ENCODE peak calls at places on chromosomes 16 and 17, in four cellular contexts. K, S, M and G are unnamed samples.

GRCh38 chr16:19709381-19710136 is 8.5 kb downstream of the KNOP1 start:
- DNase-seq in K (no peak), S (no peak), M (no peak), G (no peak)

GRCh38 chr17:70906808-70907207 is 737.5 kb downstream of the KCNJ2 start:
- DNase-seq in K (peak; percentile 64), S (no peak), M (no peak), G (no peak)

GRCh38 chr17:17713839-17714238 is 32.6 kb downstream of the RAI1 start:
- DNase-seq in K (no peak), S (no peak), M (no peak), G (no peak)

GRCh38 chr16:28139530-28139929 is 72.2 kb downstream of the XPO6 start:
- DNase-seq in K (no peak), S (peak; percentile 26), M (no peak), G (no peak)

GRCh38 chr16:709651-710499 is 4.3 kb upstream of the FBXL16 start:
- DNase-seq in K (peak; percentile 91), S (peak; percentile 76), M (no peak), G (peak; percentile 69)

GRCh38 chr16:82639263-82639662 is 12.5 kb downstream of the CDH13 start:
- DNase-seq in K (no peak), S (no peak), M (no peak), G (no peak)

GRCh38 chr17:40516581-40517285 is 15.3 kb upstream of the TNS4 start:
- DNase-seq in K (peak; percentile 43), S (peak; percentile 69), M (no peak), G (no peak)

GRCh38 chr16:87918314-87918713 is 18.0 kb downstream of the CA5A start:
- DNase-seq in K (no peak), S (no peak), M (no peak), G (no peak)

GRCh38 chr17:31696184-31696602 is 162.9 kb downstream of the COPRS start:
- DNase-seq in K (peak; percentile 90), S (no peak), M (no peak), G (peak; percentile 23)

GRCh38 chr16:27935076-27935475 is 128.4 kb downstream of the GSG1L start:
- DNase-seq in K (no peak), S (no peak), M (no peak), G (no peak)

GRCh38 chr17:17119533-17119932 is 77.3 kb downstream of the MPRIP start:
- DNase-seq in K (no peak), S (no peak), M (no peak), G (no peak)

GRCh38 chr17:66150708-66151107 is 41.2 kb downstream of the CEP112 start:
- DNase-seq in K (no peak), S (no peak), M (no peak), G (no peak)

GRCh38 chr17:82862758-82863645 is 23.2 kb upstream of the ZNF750 start:
- DNase-seq in K (no peak), S (peak; percentile 48), M (no peak), G (no peak)

GRCh38 chr16:2523801-2524231 is 3.6 kb downstream of the AMDHD2 start:
- DNase-seq in K (no peak), S (no peak), M (no peak), G (no peak)

GRCh38 chr17:44916059-44916780 is 920 bp upstream of the GFAP start:
- DNase-seq in K (peak; percentile 26), S (no peak), M (no peak), G (no peak)

GRCh38 chr17:1918346-1919021 is 88.7 kb downstream of the RPA1 start:
- DNase-seq in K (no peak), S (no peak), M (no peak), G (no peak)

GRCh38 chr16:68356249-68356918 is 45.6 kb downstream of the PRMT7 start:
- DNase-seq in K (peak; percentile 25), S (no peak), M (no peak), G (no peak)

GRCh38 chr17:58364270-58364942 is 12.4 kb upstream of the SUPT4H1 start:
- DNase-seq in K (no peak), S (peak; percentile 87), M (no peak), G (no peak)

GRCh38 chr16:88456356-88457292 is 3.5 kb downstream of the ZFPM1 start:
- DNase-seq in K (no peak), S (no peak), M (no peak), G (no peak)

GRCh38 chr16:11084484-11085024 is 140.2 kb downstream of the CLEC16A start:
- DNase-seq in K (no peak), S (peak; percentile 49), M (no peak), G (no peak)

GRCh38 chr16:55539049-55539448 is 27.4 kb upstream of the CAPNS2 start:
- DNase-seq in K (no peak), S (no peak), M (no peak), G (no peak)

GRCh38 chr16:47016700-47017133 is 43.2 kb upstream of the DNAJA2 start:
- DNase-seq in K (no peak), S (no peak), M (no peak), G (no peak)

GRCh38 chr17:50452627-50453300 is 15.9 kb downstream of the CHAD start:
- DNase-seq in K (no peak), S (no peak), M (no peak), G (no peak)

GRCh38 chr17:10316986-10317834 is 55.6 kb downstream of the MYH13 start:
- DNase-seq in K (peak; percentile 54), S (peak; percentile 15), M (no peak), G (peak; percentile 77)

GRCh38 chr16:29819506-29819905 is 756 bp upstream of the MVP start:
- DNase-seq in K (no peak), S (no peak), M (no peak), G (no peak)

GRCh38 chr16:85601730-85602401 is 11.3 kb upstream of the GSE1 start:
- DNase-seq in K (no peak), S (peak; percentile 61), M (no peak), G (no peak)

GRCh38 chr16:28984619-28985135 is at the start of gene LAT:
- DNase-seq in K (no peak), S (no peak), M (no peak), G (no peak)

GRCh38 chr17:17103160-17103559 is 60.9 kb downstream of the MPRIP start:
- DNase-seq in K (no peak), S (no peak), M (no peak), G (no peak)

GRCh38 chr16:14586637-14587036 is 43.4 kb downstream of the PARN start:
- DNase-seq in K (no peak), S (no peak), M (no peak), G (no peak)
- TF ChIP-seq TEAD4 in K (no peak), S (no peak), M (no peak), G (no peak)

DNA sequence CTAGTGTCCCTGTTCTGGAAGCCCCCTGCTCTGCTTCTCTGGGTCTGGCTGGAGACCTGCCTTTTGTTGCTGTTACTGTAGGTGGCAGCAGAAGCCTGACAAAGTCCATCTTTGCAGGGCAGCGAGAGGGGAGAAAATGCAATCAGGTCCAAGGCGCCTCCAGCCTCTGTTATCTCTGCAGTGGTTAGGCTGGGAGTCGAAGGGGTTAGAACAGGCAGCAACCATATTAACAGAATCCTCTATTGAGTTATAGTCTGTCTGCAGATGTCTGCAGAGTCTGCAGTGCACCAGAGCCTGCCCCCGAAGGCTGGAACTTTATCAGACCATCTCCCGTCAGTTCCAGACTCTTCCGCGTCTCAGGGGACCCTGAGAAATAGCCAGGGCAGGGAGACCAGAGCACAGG is 404.9 kb upstream of the EEF2KMT start:
- DNase-seq in K (peak; percentile 76), S (peak; percentile 37), M (peak; percentile 39), G (peak; percentile 24)
- TF ChIP-seq TEAD4 in K (no peak), S (no peak), M (no peak), G (no peak)

DNA sequence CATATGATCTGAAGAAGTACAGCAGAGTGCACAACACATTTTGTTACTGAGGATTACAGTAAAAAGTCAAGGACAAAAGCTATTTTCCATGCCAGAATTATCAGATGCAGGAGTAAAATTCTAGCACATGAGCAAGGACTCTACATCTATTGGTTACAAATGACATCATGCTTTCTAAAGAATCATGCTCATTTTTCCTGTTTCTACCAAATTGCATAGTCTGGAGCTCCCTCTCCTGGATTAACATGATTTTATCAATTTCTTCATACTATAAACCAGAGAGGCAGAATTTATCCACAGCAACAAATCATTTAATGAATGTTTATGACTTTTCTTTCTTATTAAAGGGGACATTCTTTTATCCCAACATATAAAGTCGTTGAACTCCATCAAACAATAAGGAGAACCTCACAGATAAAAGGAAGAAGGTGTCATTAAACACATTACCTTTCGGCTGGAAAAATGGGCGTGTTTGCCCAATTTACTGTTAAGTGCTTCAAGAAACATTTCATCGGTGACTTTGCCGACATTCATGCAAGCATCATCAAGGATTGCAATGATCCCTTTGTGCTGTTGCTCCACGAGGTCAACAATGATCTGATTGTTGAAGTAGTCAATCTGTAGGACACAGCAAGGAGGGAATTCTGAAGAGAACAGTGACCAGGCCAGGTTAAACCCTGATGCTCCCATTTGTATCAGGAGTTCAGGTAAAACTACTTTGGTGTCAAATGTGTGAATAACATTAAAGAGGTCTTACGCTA is 121.7 kb downstream of the MYO1D start:
- DNase-seq in K (peak; percentile 66), S (peak; percentile 41), M (no peak), G (no peak)
- TF ChIP-seq TEAD4 in K (no peak), S (no peak), M (no peak), G (no peak)

DNA sequence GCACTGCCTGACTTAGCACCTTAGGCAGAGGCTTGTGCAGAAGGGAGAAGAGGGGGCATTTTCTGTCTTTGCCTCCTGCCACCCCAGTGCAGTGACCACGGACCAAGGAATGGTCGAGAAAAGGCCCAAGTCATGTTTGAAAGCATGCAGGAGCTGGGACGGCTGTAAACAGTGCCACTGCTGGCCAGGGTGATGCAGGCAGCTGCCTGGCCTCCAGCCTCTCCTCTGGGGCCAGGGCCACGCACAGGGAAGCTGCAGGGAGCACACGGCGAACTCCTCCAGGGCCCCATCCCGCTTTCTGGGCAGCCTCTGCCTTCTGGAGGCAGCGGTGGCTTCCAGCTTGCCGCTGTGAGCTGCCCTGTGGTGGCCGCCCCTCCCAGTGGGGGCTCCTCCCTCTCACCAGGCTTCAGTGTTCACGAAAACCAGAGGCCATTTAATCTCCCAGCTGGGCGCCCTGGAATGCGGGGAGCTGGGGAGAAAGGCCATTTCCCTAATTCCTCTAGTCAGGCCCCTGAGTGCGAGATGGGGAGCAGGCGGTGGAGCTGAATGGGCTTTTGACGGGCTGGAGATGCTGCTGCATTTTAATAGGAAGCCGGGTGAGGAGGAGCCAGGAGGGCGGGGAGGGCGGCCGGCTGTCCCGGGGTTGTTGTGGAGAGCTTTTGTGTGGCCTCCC is 28.8 kb upstream of the DNAI2 start:
- DNase-seq in K (peak; percentile 56), S (no peak), M (peak; percentile 47), G (peak; percentile 69)
- TF ChIP-seq TEAD4 in K (no peak), S (no peak), M (peak; percentile 95), G (no peak)

GRCh38 chr16:73432794-73433455 is 385.0 kb upstream of the ZFHX3 start:
- DNase-seq in K (no peak), S (no peak), M (no peak), G (no peak)
- TF ChIP-seq TEAD4 in K (no peak), S (no peak), M (no peak), G (no peak)

GRCh38 chr17:4162775-4163498 is 19.9 kb downstream of the CYB5D2 start:
- DNase-seq in K (no peak), S (no peak), M (no peak), G (no peak)
- TF ChIP-seq TEAD4 in K (no peak), S (no peak), M (no peak), G (no peak)